ENCODE peak calls at places on chromosomes 4 and X, in six cellular contexts. R is GM04504, V is EL, P is DMS153, F is spleen, X is fibroblast of mammary gland. J is an unnamed sample.

GRCh38 chr4:53855886-53856260 is 208.5 kb downstream of the CHIC2 start:
- DNase-seq in R (peak), V (peak), P (no peak), F (no peak), X (peak), J (no peak)

GRCh38 chr4:159252491-159252890 is 149.6 kb downstream of the RAPGEF2 start:
- DNase-seq in R (no peak), V (no peak), P (no peak), F (no peak), X (no peak), J (no peak)

GRCh38 chr4:158621729-158622128 is 50.0 kb downstream of the C4orf46 start:
- DNase-seq in R (no peak), V (no peak), P (no peak), F (no peak), X (no peak), J (no peak)

GRCh38 chr4:124754671-124755070 is 42.1 kb upstream of the ANKRD50 start:
- DNase-seq in R (no peak), V (peak), P (no peak), F (no peak), X (no peak), J (no peak)

GRCh38 chr4:80097395-80098177 is 24.6 kb upstream of the ANTXR2 start:
- DNase-seq in R (peak), V (peak), P (no peak), F (no peak), X (peak), J (no peak)

GRCh38 chr4:88227734-88228133 is 56.6 kb downstream of the PPM1K start:
- DNase-seq in R (no peak), V (no peak), P (no peak), F (no peak), X (no peak), J (no peak)

GRCh38 chrX:45240334-45240733 is 39.7 kb upstream of the DIPK2B start:
- DNase-seq in R (no peak), V (no peak), P (no peak), F (no peak), X (no peak), J (no peak)

GRCh38 chrX:130111935-130112221 is 1.6 kb upstream of the ELF4 start:
- DNase-seq in R (no peak), V (no peak), P (no peak), F (no peak), X (no peak), J (no peak)

GRCh38 chrX:154409222-154409871 is at the start of gene DNASE1L1:
- DNase-seq in R (peak), V (peak), P (no peak), F (peak), X (peak), J (peak)

GRCh38 chrX:63282828-63283227 is 68.3 kb downstream of the SPIN4 start:
- DNase-seq in R (no peak), V (no peak), P (no peak), F (no peak), X (no peak), J (no peak)

GRCh38 chr4:173332963-173333657 is 1.0 kb downstream of the HMGB2 start:
- DNase-seq in R (no peak), V (peak), P (no peak), F (no peak), X (peak), J (no peak)

GRCh38 chrX:69556094-69557011 is 52.2 kb downstream of the NALF2 start:
- DNase-seq in R (no peak), V (peak), P (no peak), F (no peak), X (peak), J (no peak)

GRCh38 chrX:261167-261857 is 19.9 kb upstream of the PLCXD1 start:
- DNase-seq in R (no peak), V (peak), P (no peak), F (peak), X (peak), J (no peak)

GRCh38 chr4:77152421-77152820 is 4.6 kb upstream of the CCNG2 start:
- DNase-seq in R (no peak), V (no peak), P (no peak), F (no peak), X (peak), J (no peak)

J was measured in GM12892.